ENCODE peak calls at places on chromosome 22, in eight cellular contexts. One of them, this sample, is unnamed.

GRCh38 chr22:25626146-25626992 is 61.9 kb downstream of the GRK3 start:
- ATAC-seq in WTC11: no peak
- ATAC-seq in activated CD8-positive, alpha-beta T cell treated with anti-CD3 and anti-CD28 coated beads, Interleukin-2, amount 10 ng/mL, durations not matched to agents 7 days and 5 days: no peak
- ATAC-seq in left ventricle myocardium superior: no peak
- ATAC-seq in activated naive CD8-positive, alpha-beta T cell treated with anti-CD3 and anti-CD28 coated beads, Interleukin-2, amount 50 U/mL, for 24 hours: no peak
- ATAC-seq in activated naive CD4-positive, alpha-beta T cell treated with anti-CD3 and anti-CD28 coated beads, Interleukin-2, amount 50 U/mL, for 72 hours: no peak
- ATAC-seq in A549: no peak
- ATAC-seq in naive thymus-derived CD8-positive, alpha-beta T cell: no peak
- ATAC-seq in this sample: peak

GRCh38 chr22:19680911-19681862 is 33.1 kb upstream of the SEPTIN5 start:
- ATAC-seq in left ventricle myocardium superior: no peak
- ATAC-seq in activated CD8-positive, alpha-beta T cell treated with anti-CD3 and anti-CD28 coated beads, Interleukin-2, amount 10 ng/mL, durations not matched to agents 7 days and 5 days: no peak
- ATAC-seq in WTC11: no peak
- ATAC-seq in naive thymus-derived CD8-positive, alpha-beta T cell: no peak
- ATAC-seq in A549: no peak
- ATAC-seq in activated naive CD8-positive, alpha-beta T cell treated with anti-CD3 and anti-CD28 coated beads, Interleukin-2, amount 50 U/mL, for 24 hours: no peak
- ATAC-seq in activated naive CD4-positive, alpha-beta T cell treated with anti-CD3 and anti-CD28 coated beads, Interleukin-2, amount 50 U/mL, for 72 hours: no peak
- ATAC-seq in this sample: no peak

GRCh38 chr22:17590586-17590985 is 27.3 kb downstream of the SLC25A18 start:
- ATAC-seq in activated naive CD8-positive, alpha-beta T cell treated with anti-CD3 and anti-CD28 coated beads, Interleukin-2, amount 50 U/mL, for 24 hours: no peak
- ATAC-seq in naive thymus-derived CD8-positive, alpha-beta T cell: no peak
- ATAC-seq in WTC11: no peak
- ATAC-seq in activated naive CD4-positive, alpha-beta T cell treated with anti-CD3 and anti-CD28 coated beads, Interleukin-2, amount 50 U/mL, for 72 hours: no peak
- ATAC-seq in left ventricle myocardium superior: no peak
- ATAC-seq in activated CD8-positive, alpha-beta T cell treated with anti-CD3 and anti-CD28 coated beads, Interleukin-2, amount 10 ng/mL, durations not matched to agents 7 days and 5 days: no peak
- ATAC-seq in A549: no peak
- ATAC-seq in this sample: no peak

GRCh38 chr22:36998620-36999351 is 20.5 kb downstream of the TST start:
- ATAC-seq in left ventricle myocardium superior: no peak
- ATAC-seq in naive thymus-derived CD8-positive, alpha-beta T cell: no peak
- ATAC-seq in activated CD8-positive, alpha-beta T cell treated with anti-CD3 and anti-CD28 coated beads, Interleukin-2, amount 10 ng/mL, durations not matched to agents 7 days and 5 days: no peak
- ATAC-seq in A549: peak
- ATAC-seq in activated naive CD8-positive, alpha-beta T cell treated with anti-CD3 and anti-CD28 coated beads, Interleukin-2, amount 50 U/mL, for 24 hours: no peak
- ATAC-seq in activated naive CD4-positive, alpha-beta T cell treated with anti-CD3 and anti-CD28 coated beads, Interleukin-2, amount 50 U/mL, for 72 hours: peak
- ATAC-seq in WTC11: peak
- ATAC-seq in this sample: no peak

GRCh38 chr22:27870234-27871191 is 48.5 kb downstream of the PITPNB start:
- ATAC-seq in activated naive CD8-positive, alpha-beta T cell treated with anti-CD3 and anti-CD28 coated beads, Interleukin-2, amount 50 U/mL, for 24 hours: no peak
- ATAC-seq in A549: no peak
- ATAC-seq in activated naive CD4-positive, alpha-beta T cell treated with anti-CD3 and anti-CD28 coated beads, Interleukin-2, amount 50 U/mL, for 72 hours: no peak
- ATAC-seq in WTC11: no peak
- ATAC-seq in naive thymus-derived CD8-positive, alpha-beta T cell: no peak
- ATAC-seq in left ventricle myocardium superior: no peak
- ATAC-seq in activated CD8-positive, alpha-beta T cell treated with anti-CD3 and anti-CD28 coated beads, Interleukin-2, amount 10 ng/mL, durations not matched to agents 7 days and 5 days: no peak
- ATAC-seq in this sample: no peak

GRCh38 chr22:36334838-36335603 is 52.7 kb downstream of the MYH9 start:
- ATAC-seq in A549: no peak
- ATAC-seq in activated CD8-positive, alpha-beta T cell treated with anti-CD3 and anti-CD28 coated beads, Interleukin-2, amount 10 ng/mL, durations not matched to agents 7 days and 5 days: peak
- ATAC-seq in activated naive CD4-positive, alpha-beta T cell treated with anti-CD3 and anti-CD28 coated beads, Interleukin-2, amount 50 U/mL, for 72 hours: peak
- ATAC-seq in naive thymus-derived CD8-positive, alpha-beta T cell: no peak
- ATAC-seq in WTC11: no peak
- ATAC-seq in activated naive CD8-positive, alpha-beta T cell treated with anti-CD3 and anti-CD28 coated beads, Interleukin-2, amount 50 U/mL, for 24 hours: no peak
- ATAC-seq in left ventricle myocardium superior: peak
- ATAC-seq in this sample: no peak

GRCh38 chr22:28051091-28051786 is 132.2 kb upstream of the PITPNB start:
- ATAC-seq in activated CD8-positive, alpha-beta T cell treated with anti-CD3 and anti-CD28 coated beads, Interleukin-2, amount 10 ng/mL, durations not matched to agents 7 days and 5 days: no peak
- ATAC-seq in WTC11: no peak
- ATAC-seq in A549: no peak
- ATAC-seq in activated naive CD8-positive, alpha-beta T cell treated with anti-CD3 and anti-CD28 coated beads, Interleukin-2, amount 50 U/mL, for 24 hours: no peak
- ATAC-seq in left ventricle myocardium superior: no peak
- ATAC-seq in naive thymus-derived CD8-positive, alpha-beta T cell: no peak
- ATAC-seq in activated naive CD4-positive, alpha-beta T cell treated with anti-CD3 and anti-CD28 coated beads, Interleukin-2, amount 50 U/mL, for 72 hours: no peak
- ATAC-seq in this sample: no peak

GRCh38 chr22:42257386-42257785 is 13.1 kb downstream of the TCF20 start:
- ATAC-seq in WTC11: no peak
- ATAC-seq in activated naive CD8-positive, alpha-beta T cell treated with anti-CD3 and anti-CD28 coated beads, Interleukin-2, amount 50 U/mL, for 24 hours: no peak
- ATAC-seq in A549: no peak
- ATAC-seq in activated CD8-positive, alpha-beta T cell treated with anti-CD3 and anti-CD28 coated beads, Interleukin-2, amount 10 ng/mL, durations not matched to agents 7 days and 5 days: no peak
- ATAC-seq in naive thymus-derived CD8-positive, alpha-beta T cell: no peak
- ATAC-seq in left ventricle myocardium superior: no peak
- ATAC-seq in activated naive CD4-positive, alpha-beta T cell treated with anti-CD3 and anti-CD28 coated beads, Interleukin-2, amount 50 U/mL, for 72 hours: no peak
- ATAC-seq in this sample: no peak

GRCh38 chr22:29172216-29172615 is 33.5 kb upstream of the EMID1 start:
- ATAC-seq in activated naive CD8-positive, alpha-beta T cell treated with anti-CD3 and anti-CD28 coated beads, Interleukin-2, amount 50 U/mL, for 24 hours: no peak
- ATAC-seq in naive thymus-derived CD8-positive, alpha-beta T cell: no peak
- ATAC-seq in activated naive CD4-positive, alpha-beta T cell treated with anti-CD3 and anti-CD28 coated beads, Interleukin-2, amount 50 U/mL, for 72 hours: no peak
- ATAC-seq in activated CD8-positive, alpha-beta T cell treated with anti-CD3 and anti-CD28 coated beads, Interleukin-2, amount 10 ng/mL, durations not matched to agents 7 days and 5 days: no peak
- ATAC-seq in A549: no peak
- ATAC-seq in left ventricle myocardium superior: no peak
- ATAC-seq in WTC11: no peak
- ATAC-seq in this sample: no peak

GRCh38 chr22:36425977-36426523 is 38.3 kb upstream of the MYH9 start:
- ATAC-seq in activated naive CD4-positive, alpha-beta T cell treated with anti-CD3 and anti-CD28 coated beads, Interleukin-2, amount 50 U/mL, for 72 hours: peak
- ATAC-seq in activated naive CD8-positive, alpha-beta T cell treated with anti-CD3 and anti-CD28 coated beads, Interleukin-2, amount 50 U/mL, for 24 hours: no peak
- ATAC-seq in A549: peak
- ATAC-seq in naive thymus-derived CD8-positive, alpha-beta T cell: no peak
- ATAC-seq in WTC11: no peak
- ATAC-seq in left ventricle myocardium superior: peak
- ATAC-seq in activated CD8-positive, alpha-beta T cell treated with anti-CD3 and anti-CD28 coated beads, Interleukin-2, amount 10 ng/mL, durations not matched to agents 7 days and 5 days: no peak
- ATAC-seq in this sample: peak

GRCh38 chr22:46416537-46417267 is 81.2 kb downstream of the TRMU start:
- ATAC-seq in activated CD8-positive, alpha-beta T cell treated with anti-CD3 and anti-CD28 coated beads, Interleukin-2, amount 10 ng/mL, durations not matched to agents 7 days and 5 days: no peak
- ATAC-seq in A549: no peak
- ATAC-seq in activated naive CD8-positive, alpha-beta T cell treated with anti-CD3 and anti-CD28 coated beads, Interleukin-2, amount 50 U/mL, for 24 hours: no peak
- ATAC-seq in naive thymus-derived CD8-positive, alpha-beta T cell: no peak
- ATAC-seq in activated naive CD4-positive, alpha-beta T cell treated with anti-CD3 and anti-CD28 coated beads, Interleukin-2, amount 50 U/mL, for 72 hours: no peak
- ATAC-seq in WTC11: no peak
- ATAC-seq in left ventricle myocardium superior: peak
- ATAC-seq in this sample: no peak

GRCh38 chr22:32829451-32829851 is 27.9 kb downstream of the TIMP3 start:
- ATAC-seq in WTC11: no peak
- ATAC-seq in activated CD8-positive, alpha-beta T cell treated with anti-CD3 and anti-CD28 coated beads, Interleukin-2, amount 10 ng/mL, durations not matched to agents 7 days and 5 days: no peak
- ATAC-seq in A549: no peak
- ATAC-seq in activated naive CD4-positive, alpha-beta T cell treated with anti-CD3 and anti-CD28 coated beads, Interleukin-2, amount 50 U/mL, for 72 hours: no peak
- ATAC-seq in activated naive CD8-positive, alpha-beta T cell treated with anti-CD3 and anti-CD28 coated beads, Interleukin-2, amount 50 U/mL, for 24 hours: no peak
- ATAC-seq in naive thymus-derived CD8-positive, alpha-beta T cell: no peak
- ATAC-seq in left ventricle myocardium superior: peak
- ATAC-seq in this sample: no peak

GRCh38 chr22:43572710-43573109 is 160.9 kb downstream of the MPPED1 start:
- ATAC-seq in WTC11: no peak
- ATAC-seq in naive thymus-derived CD8-positive, alpha-beta T cell: no peak
- ATAC-seq in activated naive CD4-positive, alpha-beta T cell treated with anti-CD3 and anti-CD28 coated beads, Interleukin-2, amount 50 U/mL, for 72 hours: no peak
- ATAC-seq in left ventricle myocardium superior: no peak
- ATAC-seq in A549: no peak
- ATAC-seq in activated naive CD8-positive, alpha-beta T cell treated with anti-CD3 and anti-CD28 coated beads, Interleukin-2, amount 50 U/mL, for 24 hours: no peak
- ATAC-seq in activated CD8-positive, alpha-beta T cell treated with anti-CD3 and anti-CD28 coated beads, Interleukin-2, amount 10 ng/mL, durations not matched to agents 7 days and 5 days: no peak
- ATAC-seq in this sample: no peak

GRCh38 chr22:46108564-46109473 is 41.5 kb upstream of the PPARA start:
- ATAC-seq in left ventricle myocardium superior: peak
- ATAC-seq in activated naive CD8-positive, alpha-beta T cell treated with anti-CD3 and anti-CD28 coated beads, Interleukin-2, amount 50 U/mL, for 24 hours: no peak
- ATAC-seq in activated CD8-positive, alpha-beta T cell treated with anti-CD3 and anti-CD28 coated beads, Interleukin-2, amount 10 ng/mL, durations not matched to agents 7 days and 5 days: no peak
- ATAC-seq in naive thymus-derived CD8-positive, alpha-beta T cell: no peak
- ATAC-seq in activated naive CD4-positive, alpha-beta T cell treated with anti-CD3 and anti-CD28 coated beads, Interleukin-2, amount 50 U/mL, for 72 hours: no peak
- ATAC-seq in WTC11: peak
- ATAC-seq in A549: peak
- ATAC-seq in this sample: no peak

GRCh38 chr22:24696551-24697001 is 77.9 kb downstream of the PIWIL3 start:
- ATAC-seq in activated naive CD8-positive, alpha-beta T cell treated with anti-CD3 and anti-CD28 coated beads, Interleukin-2, amount 50 U/mL, for 24 hours: no peak
- ATAC-seq in activated naive CD4-positive, alpha-beta T cell treated with anti-CD3 and anti-CD28 coated beads, Interleukin-2, amount 50 U/mL, for 72 hours: no peak
- ATAC-seq in naive thymus-derived CD8-positive, alpha-beta T cell: no peak
- ATAC-seq in A549: no peak
- ATAC-seq in activated CD8-positive, alpha-beta T cell treated with anti-CD3 and anti-CD28 coated beads, Interleukin-2, amount 10 ng/mL, durations not matched to agents 7 days and 5 days: no peak
- ATAC-seq in left ventricle myocardium superior: peak
- ATAC-seq in WTC11: peak
- ATAC-seq in this sample: no peak

GRCh38 chr22:31155425-31155824 is 4.6 kb upstream of the RNF185 start:
- ATAC-seq in WTC11: no peak
- ATAC-seq in naive thymus-derived CD8-positive, alpha-beta T cell: no peak
- ATAC-seq in activated naive CD8-positive, alpha-beta T cell treated with anti-CD3 and anti-CD28 coated beads, Interleukin-2, amount 50 U/mL, for 24 hours: no peak
- ATAC-seq in A549: no peak
- ATAC-seq in activated naive CD4-positive, alpha-beta T cell treated with anti-CD3 and anti-CD28 coated beads, Interleukin-2, amount 50 U/mL, for 72 hours: no peak
- ATAC-seq in activated CD8-positive, alpha-beta T cell treated with anti-CD3 and anti-CD28 coated beads, Interleukin-2, amount 10 ng/mL, durations not matched to agents 7 days and 5 days: no peak
- ATAC-seq in left ventricle myocardium superior: no peak
- ATAC-seq in this sample: no peak

GRCh38 chr22:41762980-41763779 is 37.3 kb upstream of the CCDC134 start:
- ATAC-seq in naive thymus-derived CD8-positive, alpha-beta T cell: peak
- ATAC-seq in A549: peak
- ATAC-seq in activated naive CD8-positive, alpha-beta T cell treated with anti-CD3 and anti-CD28 coated beads, Interleukin-2, amount 50 U/mL, for 24 hours: peak
- ATAC-seq in activated naive CD4-positive, alpha-beta T cell treated with anti-CD3 and anti-CD28 coated beads, Interleukin-2, amount 50 U/mL, for 72 hours: no peak
- ATAC-seq in left ventricle myocardium superior: no peak
- ATAC-seq in activated CD8-positive, alpha-beta T cell treated with anti-CD3 and anti-CD28 coated beads, Interleukin-2, amount 10 ng/mL, durations not matched to agents 7 days and 5 days: peak
- ATAC-seq in WTC11: peak
- ATAC-seq in this sample: peak

GRCh38 chr22:39170825-39171622 is 18.5 kb upstream of the CBX7 start:
- ATAC-seq in WTC11: peak
- ATAC-seq in activated naive CD8-positive, alpha-beta T cell treated with anti-CD3 and anti-CD28 coated beads, Interleukin-2, amount 50 U/mL, for 24 hours: peak
- ATAC-seq in A549: peak
- ATAC-seq in left ventricle myocardium superior: peak
- ATAC-seq in activated naive CD4-positive, alpha-beta T cell treated with anti-CD3 and anti-CD28 coated beads, Interleukin-2, amount 50 U/mL, for 72 hours: peak
- ATAC-seq in naive thymus-derived CD8-positive, alpha-beta T cell: peak
- ATAC-seq in activated CD8-positive, alpha-beta T cell treated with anti-CD3 and anti-CD28 coated beads, Interleukin-2, amount 10 ng/mL, durations not matched to agents 7 days and 5 days: peak
- ATAC-seq in this sample: peak

GRCh38 chr22:28171135-28171534 is 252.1 kb upstream of the PITPNB start:
- ATAC-seq in activated naive CD8-positive, alpha-beta T cell treated with anti-CD3 and anti-CD28 coated beads, Interleukin-2, amount 50 U/mL, for 24 hours: no peak
- ATAC-seq in naive thymus-derived CD8-positive, alpha-beta T cell: no peak
- ATAC-seq in A549: no peak
- ATAC-seq in activated CD8-positive, alpha-beta T cell treated with anti-CD3 and anti-CD28 coated beads, Interleukin-2, amount 10 ng/mL, durations not matched to agents 7 days and 5 days: no peak
- ATAC-seq in left ventricle myocardium superior: peak
- ATAC-seq in activated naive CD4-positive, alpha-beta T cell treated with anti-CD3 and anti-CD28 coated beads, Interleukin-2, amount 50 U/mL, for 72 hours: no peak
- ATAC-seq in WTC11: no peak
- ATAC-seq in this sample: no peak

GRCh38 chr22:19848298-19849224 is 6.1 kb downstream of the GNB1L start:
- ATAC-seq in WTC11: no peak
- ATAC-seq in activated CD8-positive, alpha-beta T cell treated with anti-CD3 and anti-CD28 coated beads, Interleukin-2, amount 10 ng/mL, durations not matched to agents 7 days and 5 days: no peak
- ATAC-seq in left ventricle myocardium superior: no peak
- ATAC-seq in A549: peak
- ATAC-seq in activated naive CD4-positive, alpha-beta T cell treated with anti-CD3 and anti-CD28 coated beads, Interleukin-2, amount 50 U/mL, for 72 hours: peak
- ATAC-seq in naive thymus-derived CD8-positive, alpha-beta T cell: no peak
- ATAC-seq in activated naive CD8-positive, alpha-beta T cell treated with anti-CD3 and anti-CD28 coated beads, Interleukin-2, amount 50 U/mL, for 24 hours: no peak
- ATAC-seq in this sample: no peak

This sample was measured in stimulated activated memory B cell treated with anti-CD40 and anti-IgM and Interleukin-4, amounts not matched to agents 10 μg/mL and 1 μg/mL and 100 μg/mL, for 72 hours.